ENCODE peak calls at places on chromosomes 2 and 18, in eight cellular contexts. S is neural progenitor cell, G is nephron progenitor cell, M is brain microvascular endothelial cell, P is prostate gland, U is endothelial cell, L is osteocyte, E is endodermal cell. H is an unnamed sample.

GRCh38 chr2:138095336-138095735 is 131.1 kb downstream of the HNMT start:
- DNase-seq in M (no peak), G (no peak), P (no peak), U (no peak), L (no peak), S (no peak), E (no peak), H (no peak)

GRCh38 chr2:164655336-164655735 is 34.1 kb upstream of the GRB14 start:
- DNase-seq in S (no peak), M (no peak), P (no peak), G (no peak), L (no peak), E (no peak), U (no peak), H (no peak)

GRCh38 chr2:119697290-119698013 is 18.5 kb downstream of the TMEM177 start:
- DNase-seq in U (no peak), S (no peak), E (peak), M (no peak), L (no peak), G (no peak), P (no peak), H (no peak)

GRCh38 chr2:96931461-96931860 is 54.9 kb downstream of the FAM178B start:
- DNase-seq in P (no peak), M (no peak), S (no peak), E (no peak), U (no peak), L (no peak), G (no peak), H (no peak)

GRCh38 chr2:165720526-165720925 is 73.5 kb downstream of the GALNT3 start:
- DNase-seq in L (no peak), E (no peak), G (no peak), S (no peak), P (no peak), M (peak), U (no peak), H (no peak)

GRCh38 chr18:41391616-41392610 is 563.1 kb upstream of the PIK3C3 start:
- DNase-seq in L (peak), P (peak), S (peak), G (peak), E (peak), M (peak), U (peak), H (peak)

GRCh38 chr2:171163261-171163660 is 2.6 kb upstream of the TLK1 start:
- DNase-seq in L (no peak), E (no peak), G (no peak), P (no peak), S (no peak), U (no peak), M (no peak), H (no peak)

GRCh38 chr2:239223330-239224248 is 177.2 kb downstream of the HDAC4 start:
- DNase-seq in L (no peak), E (no peak), S (no peak), G (no peak), M (no peak), P (peak), U (no peak), H (no peak)

GRCh38 chr2:96116424-96116878 is at the start of gene ADRA2B:
- DNase-seq in L (no peak), M (no peak), S (peak), E (peak), P (peak), G (peak), U (peak), H (peak)

GRCh38 chr2:158723921-158724802 is 71.0 kb upstream of the DAPL1 start:
- DNase-seq in U (peak), G (no peak), S (peak), E (peak), P (peak), L (no peak), M (no peak), H (no peak)
- TF ChIP-seq CTCF in U (peak), G (peak), S (peak), E (peak), P (no peak), L (no peak), M (peak), H (peak)

GRCh38 chr2:1747065-1747941 is 3.0 kb upstream of the PXDN start:
- DNase-seq in M (no peak), P (no peak), L (peak), S (no peak), E (peak), G (no peak), U (no peak), H (no peak)

GRCh38 chr2:1745171-1746023 is 1.1 kb upstream of the PXDN start:
- DNase-seq in U (no peak), E (peak), S (no peak), P (no peak), L (no peak), G (no peak), M (no peak), H (no peak)

GRCh38 chr2:1744446-1745170 is at the start of gene PXDN:
- DNase-seq in S (peak), U (no peak), G (peak), E (peak), L (peak), P (peak), M (no peak), H (peak)

GRCh38 chr2:1748176-1748740 is 3.9 kb upstream of the PXDN start:
- DNase-seq in L (no peak), M (no peak), U (no peak), S (no peak), G (no peak), P (no peak), E (no peak), H (no peak)

GRCh38 chr2:1746174-1747064 is 2.1 kb upstream of the PXDN start:
- DNase-seq in L (no peak), P (no peak), E (peak), M (no peak), S (no peak), U (no peak), G (no peak), H (no peak)
- TF ChIP-seq CTCF in L (no peak), P (no peak), E (no peak), M (no peak), S (no peak), U (no peak), G (no peak), H (no peak)

GRCh38 chr2:231450548-231450989 is 13.7 kb downstream of the NCL start:
- DNase-seq in G (no peak), L (no peak), U (no peak), S (no peak), E (no peak), P (no peak), M (no peak), H (no peak)
- TF ChIP-seq CTCF in G (no peak), L (no peak), U (no peak), S (no peak), E (no peak), P (no peak), M (no peak), H (no peak)

GRCh38 chr18:48020337-48021250 is 90.1 kb upstream of the SMAD2 start:
- DNase-seq in S (no peak), U (no peak), L (no peak), G (no peak), E (peak), P (no peak), M (no peak), H (no peak)
- TF ChIP-seq CTCF in S (no peak), U (no peak), L (no peak), G (no peak), E (peak), P (no peak), M (no peak), H (no peak)

GRCh38 chr2:126901459-126901858 is 2.8 kb downstream of the TEX51 start:
- DNase-seq in U (no peak), P (no peak), E (peak), L (peak), G (no peak), M (no peak), S (no peak), H (peak)

GRCh38 chr2:126899786-126900185 is 1.1 kb downstream of the TEX51 start:
- DNase-seq in P (no peak), E (peak), L (peak), S (no peak), G (no peak), U (no peak), M (no peak), H (no peak)

GRCh38 chr2:126902152-126902835 is 3.6 kb downstream of the TEX51 start:
- DNase-seq in U (no peak), G (no peak), P (no peak), M (no peak), E (peak), S (no peak), L (peak), H (no peak)

GRCh38 chr2:126902859-126903258 is 4.2 kb downstream of the TEX51 start:
- DNase-seq in S (no peak), G (no peak), P (no peak), L (no peak), M (no peak), U (no peak), E (no peak), H (no peak)

GRCh38 chr2:126900646-126901319 is 2.1 kb downstream of the TEX51 start:
- DNase-seq in E (peak), U (no peak), P (no peak), S (no peak), L (peak), G (no peak), M (no peak), H (peak)
- TF ChIP-seq CTCF in E (no peak), U (no peak), P (no peak), S (no peak), L (no peak), G (no peak), M (no peak), H (no peak)

GRCh38 chr2:105297211-105297610 is 32.3 kb downstream of the TGFBRAP1 start:
- DNase-seq in U (no peak), M (no peak), E (peak), G (no peak), S (no peak), P (no peak), L (no peak), H (no peak)
- TF ChIP-seq CTCF in U (no peak), M (no peak), E (no peak), G (no peak), S (no peak), P (no peak), L (no peak), H (no peak)

GRCh38 chr2:191538334-191538910 is 139.5 kb upstream of the NABP1 start:
- DNase-seq in L (no peak), G (peak), U (no peak), M (no peak), S (no peak), E (peak), P (no peak), H (no peak)

GRCh38 chr2:191540681-191541080 is 137.3 kb upstream of the NABP1 start:
- DNase-seq in E (peak), M (no peak), U (no peak), S (no peak), L (no peak), P (no peak), G (no peak), H (no peak)

GRCh38 chr2:191533693-191534175 is 144.2 kb upstream of the NABP1 start:
- DNase-seq in L (no peak), G (no peak), U (no peak), S (no peak), P (no peak), M (no peak), E (no peak), H (no peak)

GRCh38 chr2:191544511-191545062 is 133.3 kb upstream of the NABP1 start:
- DNase-seq in S (no peak), L (no peak), U (no peak), P (no peak), M (no peak), E (no peak), G (no peak), H (no peak)

GRCh38 chr2:191539068-191539467 is 138.9 kb upstream of the NABP1 start:
- DNase-seq in L (no peak), P (no peak), U (peak), M (peak), S (peak), G (peak), E (peak), H (no peak)
- TF ChIP-seq CTCF in L (peak), P (no peak), U (peak), M (peak), S (peak), G (peak), E (peak), H (peak)

GRCh38 chr2:241844066-241844728 is 14.5 kb downstream of the PDCD1 start:
- DNase-seq in L (no peak), S (peak), U (peak), G (peak), E (peak), M (no peak), P (peak), H (peak)
- TF ChIP-seq CTCF in L (no peak), S (no peak), U (no peak), G (no peak), E (peak), M (no peak), P (no peak), H (no peak)

GRCh38 chr2:43226955-43227829 is 786 bp upstream of the ZFP36L2 start:
- DNase-seq in S (peak), M (peak), E (peak), L (peak), U (peak), P (peak), G (peak), H (peak)

GRCh38 chr2:43226558-43226954 is at the start of gene ZFP36L2:
- DNase-seq in P (peak), S (peak), G (peak), U (peak), M (peak), L (peak), E (peak), H (peak)

GRCh38 chr2:43228341-43228751 is 1.9 kb upstream of the ZFP36L2 start:
- DNase-seq in L (no peak), U (no peak), E (no peak), M (no peak), P (no peak), S (no peak), G (no peak), H (no peak)

GRCh38 chr2:43228782-43229659 is 2.6 kb upstream of the ZFP36L2 start:
- DNase-seq in L (no peak), U (no peak), S (no peak), G (no peak), P (no peak), M (no peak), E (no peak), H (no peak)

GRCh38 chr2:43227830-43228280 is 1.4 kb upstream of the ZFP36L2 start:
- DNase-seq in S (no peak), P (no peak), G (no peak), E (no peak), U (no peak), M (peak), L (no peak), H (no peak)
- TF ChIP-seq CTCF in S (no peak), P (no peak), G (peak), E (no peak), U (peak), M (peak), L (no peak), H (no peak)